ENCODE peak calls at places on chromosomes 11 and 22, in five cellular contexts. One of them, this sample, is unnamed.

GRCh38 chr11:121964591-121964990 is 151.4 kb downstream of the BLID start:
- DNase-seq in tibial artery: no peak
- DNase-seq in cardiac fibroblast: peak
- DNase-seq in glutamatergic neuron: no peak
- DNase-seq in CD8-positive, alpha-beta T cell: no peak
- DNase-seq in this sample: no peak

GRCh38 chr11:86511086-86511551 is 136.4 kb downstream of the CCDC81 start:
- DNase-seq in tibial artery: no peak
- DNase-seq in cardiac fibroblast: peak
- DNase-seq in glutamatergic neuron: no peak
- DNase-seq in CD8-positive, alpha-beta T cell: no peak
- DNase-seq in this sample: no peak

GRCh38 chr22:49966041-49966715 is 5.6 kb downstream of the PIM3 start:
- DNase-seq in tibial artery: no peak
- DNase-seq in cardiac fibroblast: no peak
- DNase-seq in glutamatergic neuron: no peak
- DNase-seq in CD8-positive, alpha-beta T cell: no peak
- DNase-seq in this sample: peak

GRCh38 chr11:31815743-31816466 is 4.8 kb upstream of the PAX6 start:
- DNase-seq in tibial artery: no peak
- DNase-seq in cardiac fibroblast: no peak
- DNase-seq in glutamatergic neuron: no peak
- DNase-seq in CD8-positive, alpha-beta T cell: no peak
- DNase-seq in this sample: peak

GRCh38 chr22:38316340-38317236 is 645 bp downstream of the CSNK1E start:
- DNase-seq in tibial artery: peak
- DNase-seq in cardiac fibroblast: peak
- DNase-seq in glutamatergic neuron: peak
- DNase-seq in CD8-positive, alpha-beta T cell: peak
- DNase-seq in this sample: peak

GRCh38 chr11:64176751-64177150 is 9.2 kb upstream of the STIP1 start:
- DNase-seq in tibial artery: no peak
- DNase-seq in cardiac fibroblast: no peak
- DNase-seq in glutamatergic neuron: no peak
- DNase-seq in CD8-positive, alpha-beta T cell: no peak
- DNase-seq in this sample: no peak

GRCh38 chr11:113106507-113106906 is 145.3 kb downstream of the NCAM1 start:
- DNase-seq in tibial artery: no peak
- DNase-seq in cardiac fibroblast: peak
- DNase-seq in glutamatergic neuron: no peak
- DNase-seq in CD8-positive, alpha-beta T cell: no peak
- DNase-seq in this sample: no peak

GRCh38 chr11:123381817-123382554 is 48.1 kb upstream of the GRAMD1B start:
- DNase-seq in tibial artery: no peak
- DNase-seq in cardiac fibroblast: no peak
- DNase-seq in glutamatergic neuron: no peak
- DNase-seq in CD8-positive, alpha-beta T cell: no peak
- DNase-seq in this sample: no peak

GRCh38 chr11:132590554-132590953 is 941.7 kb downstream of the OPCML start:
- DNase-seq in tibial artery: no peak
- DNase-seq in cardiac fibroblast: no peak
- DNase-seq in glutamatergic neuron: no peak
- DNase-seq in CD8-positive, alpha-beta T cell: no peak
- DNase-seq in this sample: no peak

GRCh38 chr11:42232655-42233054 is 773.2 kb upstream of the LRRC4C start:
- DNase-seq in tibial artery: no peak
- DNase-seq in cardiac fibroblast: no peak
- DNase-seq in glutamatergic neuron: no peak
- DNase-seq in CD8-positive, alpha-beta T cell: no peak
- DNase-seq in this sample: no peak

GRCh38 chr11:42239102-42239501 is 779.6 kb upstream of the LRRC4C start:
- DNase-seq in tibial artery: no peak
- DNase-seq in cardiac fibroblast: peak
- DNase-seq in glutamatergic neuron: no peak
- DNase-seq in CD8-positive, alpha-beta T cell: no peak
- DNase-seq in this sample: no peak

GRCh38 chr11:42237701-42238235 is 778.3 kb upstream of the LRRC4C start:
- DNase-seq in tibial artery: no peak
- DNase-seq in cardiac fibroblast: peak
- DNase-seq in glutamatergic neuron: no peak
- DNase-seq in CD8-positive, alpha-beta T cell: no peak
- DNase-seq in this sample: no peak

GRCh38 chr11:42234381-42235035 is 775.1 kb upstream of the LRRC4C start:
- DNase-seq in tibial artery: no peak
- DNase-seq in cardiac fibroblast: peak
- DNase-seq in glutamatergic neuron: no peak
- DNase-seq in CD8-positive, alpha-beta T cell: no peak
- DNase-seq in this sample: no peak
- TF ChIP-seq CTCF in tibial artery: no peak
- TF ChIP-seq CTCF in cardiac fibroblast: no peak
- TF ChIP-seq CTCF in glutamatergic neuron: no peak
- TF ChIP-seq CTCF in CD8-positive, alpha-beta T cell: no peak
- TF ChIP-seq CTCF in this sample: no peak

DNA sequence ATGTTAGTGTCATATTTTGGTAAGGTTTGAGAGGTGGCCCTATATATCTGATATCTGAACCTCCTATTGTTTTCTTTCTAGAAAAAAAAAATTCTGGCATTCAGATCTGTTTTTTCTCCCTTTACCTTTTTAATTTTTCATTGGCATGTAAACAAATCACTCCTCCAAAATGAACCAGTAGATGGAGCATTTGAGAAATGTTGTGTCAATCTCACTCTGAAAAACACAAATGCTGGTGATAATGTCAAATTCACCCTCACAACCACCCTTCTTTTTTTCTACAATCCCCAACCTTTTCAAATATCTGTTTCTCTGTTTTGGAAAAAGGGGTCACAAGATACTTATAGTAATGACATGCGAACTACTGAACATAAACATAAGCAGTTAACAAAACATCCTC is 9.1 kb downstream of the GUCY1A2 start:
- DNase-seq in tibial artery: no peak
- DNase-seq in cardiac fibroblast: no peak
- DNase-seq in glutamatergic neuron: no peak
- DNase-seq in CD8-positive, alpha-beta T cell: no peak
- DNase-seq in this sample: no peak
- TF ChIP-seq CTCF in tibial artery: no peak
- TF ChIP-seq CTCF in cardiac fibroblast: no peak
- TF ChIP-seq CTCF in glutamatergic neuron: no peak
- TF ChIP-seq CTCF in CD8-positive, alpha-beta T cell: no peak
- TF ChIP-seq CTCF in this sample: no peak

DNA sequence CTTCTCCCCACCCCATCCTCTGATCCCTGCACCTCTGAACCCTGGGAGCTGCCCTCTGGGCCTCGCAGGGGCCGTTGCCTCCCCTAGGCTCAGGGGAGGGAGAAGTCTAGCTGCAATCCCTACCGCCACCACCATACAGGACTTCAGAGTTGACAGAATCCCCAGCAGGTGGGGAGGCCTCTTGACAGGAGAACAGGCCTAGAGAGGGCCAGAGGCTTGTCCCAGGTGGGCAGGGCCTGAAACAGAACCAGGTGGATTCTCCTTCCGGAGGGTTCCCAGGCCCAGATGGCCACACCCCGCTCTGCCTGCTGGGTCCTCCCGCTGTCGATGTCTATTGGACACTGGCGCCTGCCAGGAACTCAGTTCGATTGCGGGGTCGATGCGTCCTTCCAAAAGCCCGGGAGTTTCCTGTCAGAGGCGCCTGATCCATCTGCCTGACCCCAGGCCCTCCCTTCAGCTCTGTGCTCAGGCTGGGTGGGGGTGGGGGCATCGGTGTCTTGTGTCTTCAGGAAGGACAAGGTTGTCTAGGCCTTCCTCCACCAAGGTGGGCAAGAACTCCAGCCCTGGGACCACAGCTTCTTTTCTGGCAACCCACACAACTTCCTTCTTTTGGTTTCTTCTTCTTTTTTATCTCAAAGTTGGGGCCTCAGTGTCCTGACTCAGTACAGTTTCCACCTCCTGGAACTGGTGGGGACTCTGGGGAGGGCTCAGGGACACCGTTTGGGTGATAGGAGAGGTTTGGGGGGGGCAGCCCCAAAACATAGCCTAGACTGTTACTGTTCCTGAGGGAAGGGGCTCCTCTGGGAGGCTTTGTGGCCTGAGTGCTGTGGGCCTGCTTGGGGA is 6.4 kb downstream of the STARD10 start:
- DNase-seq in tibial artery: no peak
- DNase-seq in cardiac fibroblast: no peak
- DNase-seq in glutamatergic neuron: no peak
- DNase-seq in CD8-positive, alpha-beta T cell: no peak
- DNase-seq in this sample: no peak
- TF ChIP-seq CTCF in tibial artery: no peak
- TF ChIP-seq CTCF in cardiac fibroblast: peak
- TF ChIP-seq CTCF in glutamatergic neuron: peak
- TF ChIP-seq CTCF in CD8-positive, alpha-beta T cell: no peak
- TF ChIP-seq CTCF in this sample: peak

GRCh38 chr11:36037031-36037430 is 93.2 kb downstream of the LDLRAD3 start:
- DNase-seq in tibial artery: no peak
- DNase-seq in cardiac fibroblast: peak
- DNase-seq in glutamatergic neuron: no peak
- DNase-seq in CD8-positive, alpha-beta T cell: no peak
- DNase-seq in this sample: no peak

GRCh38 chr11:36044636-36045035 is 100.8 kb downstream of the LDLRAD3 start:
- DNase-seq in tibial artery: no peak
- DNase-seq in cardiac fibroblast: no peak
- DNase-seq in glutamatergic neuron: no peak
- DNase-seq in CD8-positive, alpha-beta T cell: no peak
- DNase-seq in this sample: no peak

GRCh38 chr11:36041988-36042606 is 98.2 kb downstream of the LDLRAD3 start:
- DNase-seq in tibial artery: no peak
- DNase-seq in cardiac fibroblast: peak
- DNase-seq in glutamatergic neuron: no peak
- DNase-seq in CD8-positive, alpha-beta T cell: no peak
- DNase-seq in this sample: no peak
- TF ChIP-seq CTCF in tibial artery: peak
- TF ChIP-seq CTCF in cardiac fibroblast: peak
- TF ChIP-seq CTCF in glutamatergic neuron: no peak
- TF ChIP-seq CTCF in CD8-positive, alpha-beta T cell: no peak
- TF ChIP-seq CTCF in this sample: peak